ENCODE peak calls at places on chromosomes 5 and 9, in five cellular contexts. One of them, this sample, is unnamed. For H3K27me3 and H3K4me1, the result is how much of the 10 kb centered on the place peaks cover.

GRCh38 chr5:41102341-41102740 is 31.2 kb upstream of the MROH2B start:
- DNase-seq in tibial artery: no peak
- DNase-seq in fibroblast of lung: no peak
- DNase-seq in GM23338: no peak
- DNase-seq in heart right ventricle: no peak
- DNase-seq in this sample: no peak

GRCh38 chr5:132557425-132557805 is 638 bp downstream of the RAD50 start:
- DNase-seq in tibial artery: peak
- DNase-seq in fibroblast of lung: peak
- DNase-seq in GM23338: peak
- DNase-seq in heart right ventricle: peak
- DNase-seq in this sample: peak

GRCh38 chr5:108028411-108028810 is 353.5 kb downstream of the FBXL17 start:
- DNase-seq in tibial artery: no peak
- DNase-seq in heart right ventricle: no peak
- DNase-seq in GM23338: peak
- DNase-seq in fibroblast of lung: peak
- DNase-seq in this sample: no peak

GRCh38 chr5:15009420-15009819 is 137.8 kb upstream of the ANKH start:
- DNase-seq in GM23338: no peak
- DNase-seq in heart right ventricle: no peak
- DNase-seq in fibroblast of lung: peak
- DNase-seq in tibial artery: no peak
- DNase-seq in this sample: no peak

GRCh38 chr9:93257808-93258331 is 73.9 kb downstream of the WNK2 start:
- DNase-seq in tibial artery: peak
- DNase-seq in fibroblast of lung: no peak
- DNase-seq in GM23338: no peak
- DNase-seq in heart right ventricle: no peak
- DNase-seq in this sample: peak

GRCh38 chr9:128098936-128099931 is 28.3 kb downstream of the PTGES2 start:
- DNase-seq in fibroblast of lung: peak
- DNase-seq in heart right ventricle: no peak
- DNase-seq in tibial artery: no peak
- DNase-seq in GM23338: no peak
- DNase-seq in this sample: no peak

GRCh38 chr9:16754662-16755061 is 115.8 kb downstream of the BNC2 start:
- DNase-seq in fibroblast of lung: no peak
- DNase-seq in heart right ventricle: no peak
- DNase-seq in GM23338: no peak
- DNase-seq in tibial artery: no peak
- DNase-seq in this sample: no peak

GRCh38 chr5:1285141-1285540 is 9.7 kb downstream of the TERT start:
- DNase-seq in GM23338: no peak
- DNase-seq in tibial artery: no peak
- DNase-seq in heart right ventricle: no peak
- DNase-seq in fibroblast of lung: no peak
- DNase-seq in this sample: no peak

GRCh38 chr5:54243483-54244080 is 66.8 kb downstream of the ARL15 start:
- DNase-seq in GM23338: peak
- DNase-seq in heart right ventricle: no peak
- DNase-seq in fibroblast of lung: peak
- DNase-seq in tibial artery: no peak
- DNase-seq in this sample: no peak

GRCh38 chr9:21991039-21991959 is 2.9 kb downstream of the CDKN2A start:
- DNase-seq in fibroblast of lung: no peak
- DNase-seq in GM23338: no peak
- DNase-seq in tibial artery: no peak
- DNase-seq in heart right ventricle: no peak
- DNase-seq in this sample: no peak

GRCh38 chr5:82405618-82406199 is 127.6 kb upstream of the RPS23 start:
- DNase-seq in heart right ventricle: no peak
- DNase-seq in fibroblast of lung: peak
- DNase-seq in GM23338: no peak
- DNase-seq in tibial artery: no peak
- DNase-seq in this sample: no peak

GRCh38 chr9:89853931-89854330 is 249.1 kb downstream of the GADD45G start:
- DNase-seq in heart right ventricle: no peak
- DNase-seq in fibroblast of lung: no peak
- DNase-seq in tibial artery: no peak
- DNase-seq in GM23338: no peak
- DNase-seq in this sample: no peak

GRCh38 chr5:154860123-154860522 is 1.7 kb downstream of the CNOT8 start:
- DNase-seq in tibial artery: peak
- DNase-seq in fibroblast of lung: peak
- DNase-seq in heart right ventricle: no peak
- DNase-seq in GM23338: peak
- DNase-seq in this sample: no peak

GRCh38 chr5:122156724-122157325 is 27.5 kb downstream of the ZNF474 start:
- DNase-seq in fibroblast of lung: peak
- DNase-seq in heart right ventricle: no peak
- DNase-seq in GM23338: peak
- DNase-seq in tibial artery: no peak
- DNase-seq in this sample: no peak

GRCh38 chr5:65102826-65103673 is 334.3 kb downstream of the CWC27 start:
- DNase-seq in GM23338: peak
- DNase-seq in heart right ventricle: peak
- DNase-seq in tibial artery: peak
- DNase-seq in fibroblast of lung: peak
- DNase-seq in this sample: peak

GRCh38 chr9:78786794-78787193 is 489.9 kb downstream of the PSAT1 start:
- DNase-seq in heart right ventricle: no peak
- DNase-seq in tibial artery: no peak
- DNase-seq in fibroblast of lung: peak
- DNase-seq in GM23338: no peak
- DNase-seq in this sample: no peak

GRCh38 chr9:127569819-127570401 is 42.2 kb upstream of the STXBP1 start:
- DNase-seq in GM23338: no peak
- DNase-seq in tibial artery: no peak
- DNase-seq in heart right ventricle: no peak
- DNase-seq in fibroblast of lung: no peak
- DNase-seq in this sample: no peak

GRCh38 chr5:149902177-149902576 is 42.4 kb downstream of the PDE6A start:
- DNase-seq in tibial artery: no peak
- DNase-seq in heart right ventricle: no peak
- DNase-seq in fibroblast of lung: no peak
- DNase-seq in GM23338: peak
- DNase-seq in this sample: no peak

GRCh38 chr9:109249615-109250014 is 71.2 kb downstream of the EPB41L4B start:
- DNase-seq in heart right ventricle: no peak
- DNase-seq in GM23338: peak
- DNase-seq in tibial artery: no peak
- DNase-seq in fibroblast of lung: no peak
- DNase-seq in this sample: peak

GRCh38 chr9:78234810-78235209 is 1.1 kb upstream of the CEP78 start:
- DNase-seq in GM23338: no peak
- DNase-seq in heart right ventricle: no peak
- DNase-seq in tibial artery: no peak
- DNase-seq in fibroblast of lung: no peak
- DNase-seq in this sample: no peak

GRCh38 chr5:160742446-160742845 is 109.6 kb downstream of the ATP10B start:
- DNase-seq in fibroblast of lung: no peak
- DNase-seq in heart right ventricle: no peak
- DNase-seq in GM23338: no peak
- DNase-seq in tibial artery: no peak
- DNase-seq in this sample: no peak

GRCh38 chr5:72302171-72302570 is 17.9 kb downstream of the MRPS27 start:
- DNase-seq in fibroblast of lung: no peak
- DNase-seq in tibial artery: no peak
- DNase-seq in GM23338: peak
- DNase-seq in heart right ventricle: no peak
- DNase-seq in this sample: no peak

GRCh38 chr9:116456490-116457088 is 230.5 kb upstream of the TRIM32 start:
- DNase-seq in tibial artery: no peak
- DNase-seq in GM23338: no peak
- DNase-seq in heart right ventricle: no peak
- DNase-seq in fibroblast of lung: no peak
- DNase-seq in this sample: no peak

GRCh38 chr5:100647461-100648230 is 112.5 kb downstream of the FAM174A start:
- DNase-seq in GM23338: peak
- DNase-seq in heart right ventricle: peak
- DNase-seq in tibial artery: peak
- DNase-seq in fibroblast of lung: no peak
- DNase-seq in this sample: peak

GRCh38 chr5:93532370-93532769 is 48.6 kb downstream of the NR2F1-AS1 start:
- DNase-seq in heart right ventricle: peak
- DNase-seq in fibroblast of lung: peak
- DNase-seq in GM23338: peak
- DNase-seq in tibial artery: peak
- DNase-seq in this sample: no peak

GRCh38 chr9:79977510-79978197 is 405.9 kb downstream of the TLE4 start:
- DNase-seq in heart right ventricle: no peak
- DNase-seq in tibial artery: no peak
- DNase-seq in fibroblast of lung: peak
- DNase-seq in GM23338: no peak
- DNase-seq in this sample: no peak

GRCh38 chr9:27276182-27277030 is 20.5 kb downstream of the EQTN start:
- DNase-seq in tibial artery: no peak
- DNase-seq in GM23338: peak
- DNase-seq in fibroblast of lung: peak
- DNase-seq in heart right ventricle: no peak
- DNase-seq in this sample: peak

GRCh38 chr5:120848883-120849282 is 384.8 kb downstream of the PRR16 start:
- DNase-seq in fibroblast of lung: no peak
- DNase-seq in GM23338: peak
- DNase-seq in tibial artery: no peak
- DNase-seq in heart right ventricle: no peak
- DNase-seq in this sample: no peak

GRCh38 chr9:37042421-37042820 is 8.4 kb upstream of the PAX5 start:
- DNase-seq in fibroblast of lung: no peak
- DNase-seq in tibial artery: no peak
- DNase-seq in heart right ventricle: no peak
- DNase-seq in GM23338: no peak
- DNase-seq in this sample: no peak

GRCh38 chr9:37037137-37037743 is 3.2 kb upstream of the PAX5 start:
- DNase-seq in fibroblast of lung: peak
- DNase-seq in heart right ventricle: no peak
- DNase-seq in GM23338: peak
- DNase-seq in tibial artery: no peak
- DNase-seq in this sample: peak

GRCh38 chr9:37037744-37038640 is 3.9 kb upstream of the PAX5 start:
- DNase-seq in tibial artery: no peak
- DNase-seq in GM23338: peak
- DNase-seq in heart right ventricle: no peak
- DNase-seq in fibroblast of lung: no peak
- DNase-seq in this sample: no peak

GRCh38 chr9:37039065-37039464 is 5.0 kb upstream of the PAX5 start:
- DNase-seq in fibroblast of lung: no peak
- DNase-seq in heart right ventricle: no peak
- DNase-seq in tibial artery: no peak
- DNase-seq in GM23338: no peak
- DNase-seq in this sample: no peak

GRCh38 chr9:37040508-37041127 is 6.5 kb upstream of the PAX5 start:
- DNase-seq in fibroblast of lung: no peak
- DNase-seq in GM23338: peak
- DNase-seq in tibial artery: no peak
- DNase-seq in heart right ventricle: no peak
- DNase-seq in this sample: no peak
- H3K27me3 ChIP-seq in fibroblast of lung: half or more
- H3K27me3 ChIP-seq in GM23338: half or more
- H3K27me3 ChIP-seq in tibial artery: half or more
- H3K27me3 ChIP-seq in heart right ventricle: half or more
- H3K27me3 ChIP-seq in this sample: under half

GRCh38 chr5:138951986-138952735 is 77.0 kb upstream of the LRRTM2 start:
- DNase-seq in heart right ventricle: no peak
- DNase-seq in GM23338: no peak
- DNase-seq in fibroblast of lung: no peak
- DNase-seq in tibial artery: peak
- DNase-seq in this sample: no peak

GRCh38 chr5:138952962-138953361 is 77.8 kb upstream of the LRRTM2 start:
- DNase-seq in tibial artery: no peak
- DNase-seq in heart right ventricle: no peak
- DNase-seq in GM23338: no peak
- DNase-seq in fibroblast of lung: no peak
- DNase-seq in this sample: peak

GRCh38 chr5:138949988-138950387 is 74.9 kb upstream of the LRRTM2 start:
- DNase-seq in heart right ventricle: no peak
- DNase-seq in fibroblast of lung: no peak
- DNase-seq in tibial artery: no peak
- DNase-seq in GM23338: no peak
- DNase-seq in this sample: peak

GRCh38 chr5:138950411-138951011 is 75.4 kb upstream of the LRRTM2 start:
- DNase-seq in GM23338: no peak
- DNase-seq in fibroblast of lung: no peak
- DNase-seq in tibial artery: peak
- DNase-seq in heart right ventricle: no peak
- DNase-seq in this sample: no peak

DNA sequence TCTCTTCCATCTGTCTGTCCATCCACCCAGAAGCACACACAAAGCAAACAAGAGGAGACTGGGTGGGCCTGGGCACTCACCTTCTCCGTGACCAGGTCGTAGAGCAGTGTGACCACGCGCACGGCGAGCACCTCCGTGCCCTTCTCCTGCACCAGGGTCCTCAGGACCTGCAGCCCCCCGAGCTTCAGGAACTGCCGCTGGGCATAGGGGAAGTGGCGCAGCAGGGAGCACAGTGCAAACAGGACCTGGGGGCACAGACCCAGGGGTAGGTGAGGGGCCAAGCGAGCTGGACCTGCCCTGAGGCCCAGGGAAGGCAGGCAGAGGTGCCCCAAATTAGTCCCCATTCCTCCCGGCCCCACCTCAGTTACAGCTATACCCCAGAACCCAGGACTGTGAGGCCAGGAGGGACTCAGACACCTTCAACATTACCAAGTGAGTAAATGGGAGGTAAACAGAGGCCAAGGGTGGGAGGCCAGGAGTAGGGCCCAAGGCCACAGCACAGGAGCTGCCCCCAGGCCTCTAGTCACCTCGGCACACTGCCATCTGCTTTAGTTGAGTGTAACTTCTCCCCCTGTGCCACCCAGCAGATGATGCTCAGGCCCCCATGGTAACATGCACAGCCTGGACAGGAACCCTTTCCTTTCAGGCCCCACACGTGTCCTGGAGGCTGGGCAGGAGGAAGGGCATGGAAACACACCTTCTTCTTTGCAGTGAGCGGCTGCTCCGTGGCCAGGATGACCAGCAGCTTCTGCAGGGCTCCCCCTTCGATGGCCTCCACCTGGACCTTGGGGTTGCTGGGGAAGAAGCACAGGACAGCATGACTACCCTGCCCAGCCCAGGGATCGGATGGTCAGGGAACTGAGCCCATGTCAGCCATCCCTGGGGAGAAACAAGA is 76.2 kb upstream of the LRRTM2 start:
- DNase-seq in fibroblast of lung: no peak
- DNase-seq in GM23338: no peak
- DNase-seq in heart right ventricle: no peak
- DNase-seq in tibial artery: peak
- DNase-seq in this sample: no peak
- H3K4me1 ChIP-seq in fibroblast of lung: under half
- H3K4me1 ChIP-seq in GM23338: under half
- H3K4me1 ChIP-seq in heart right ventricle: half or more
- H3K4me1 ChIP-seq in tibial artery: under half
- H3K4me1 ChIP-seq in this sample: half or more

GRCh38 chr9:346114-346513 is 131.4 kb downstream of the DOCK8 start:
- DNase-seq in tibial artery: no peak
- DNase-seq in heart right ventricle: no peak
- DNase-seq in fibroblast of lung: no peak
- DNase-seq in GM23338: no peak
- DNase-seq in this sample: no peak
- H3K27ac ChIP-seq in tibial artery: no peak
- H3K27ac ChIP-seq in heart right ventricle: no peak
- H3K27ac ChIP-seq in fibroblast of lung: no peak
- H3K27ac ChIP-seq in GM23338: no peak
- H3K27ac ChIP-seq in this sample: no peak

GRCh38 chr5:39661026-39661779 is 236.4 kb upstream of the DAB2 start:
- DNase-seq in GM23338: no peak
- DNase-seq in tibial artery: no peak
- DNase-seq in heart right ventricle: no peak
- DNase-seq in fibroblast of lung: peak
- DNase-seq in this sample: no peak
- H3K27me3 ChIP-seq in GM23338: under half
- H3K27me3 ChIP-seq in tibial artery: under half
- H3K27me3 ChIP-seq in heart right ventricle: under half
- H3K27me3 ChIP-seq in fibroblast of lung: under half
- H3K27me3 ChIP-seq in this sample: under half

This sample was measured in pancreas.